ENCODE peak calls at places on chromosomes 4 and X, in seven cellular contexts. One of them, this sample, is unnamed.

GRCh38 chr4:113979157-113979972 is at the start of gene ARSJ:
- DNase-seq in activated CD4-positive, alpha-beta T cell treated with anti-CD3 and anti-CD28 coated beads, Interleukin-2, amount 50 U/mL, for 48 hours: peak
- DNase-seq in NCI-H1048: no peak
- DNase-seq in naive thymus-derived CD4-positive, alpha-beta T cell: peak
- DNase-seq in nephron progenitor cell: peak
- DNase-seq in cardiac muscle cell: peak
- DNase-seq in anterior cingulate cortex: peak
- DNase-seq in this sample: peak

GRCh38 chrX:70436380-70436779 is 8.3 kb upstream of the DLG3 start:
- DNase-seq in naive thymus-derived CD4-positive, alpha-beta T cell: no peak
- DNase-seq in NCI-H1048: no peak
- DNase-seq in anterior cingulate cortex: no peak
- DNase-seq in activated CD4-positive, alpha-beta T cell treated with anti-CD3 and anti-CD28 coated beads, Interleukin-2, amount 50 U/mL, for 48 hours: no peak
- DNase-seq in nephron progenitor cell: peak
- DNase-seq in cardiac muscle cell: peak
- DNase-seq in this sample: no peak

GRCh38 chr4:122930877-122931276 is 8.5 kb upstream of the NUDT6 start:
- DNase-seq in naive thymus-derived CD4-positive, alpha-beta T cell: no peak
- DNase-seq in anterior cingulate cortex: no peak
- DNase-seq in activated CD4-positive, alpha-beta T cell treated with anti-CD3 and anti-CD28 coated beads, Interleukin-2, amount 50 U/mL, for 48 hours: no peak
- DNase-seq in nephron progenitor cell: no peak
- DNase-seq in NCI-H1048: peak
- DNase-seq in cardiac muscle cell: peak
- DNase-seq in this sample: no peak

GRCh38 chr4:80897537-80898303 is 132.8 kb upstream of the BMP3 start:
- DNase-seq in NCI-H1048: no peak
- DNase-seq in activated CD4-positive, alpha-beta T cell treated with anti-CD3 and anti-CD28 coated beads, Interleukin-2, amount 50 U/mL, for 48 hours: no peak
- DNase-seq in cardiac muscle cell: no peak
- DNase-seq in nephron progenitor cell: no peak
- DNase-seq in anterior cingulate cortex: no peak
- DNase-seq in naive thymus-derived CD4-positive, alpha-beta T cell: no peak
- DNase-seq in this sample: no peak

GRCh38 chrX:9604111-9604907 is 139.5 kb downstream of the TBL1X start:
- DNase-seq in activated CD4-positive, alpha-beta T cell treated with anti-CD3 and anti-CD28 coated beads, Interleukin-2, amount 50 U/mL, for 48 hours: no peak
- DNase-seq in NCI-H1048: no peak
- DNase-seq in nephron progenitor cell: no peak
- DNase-seq in cardiac muscle cell: no peak
- DNase-seq in anterior cingulate cortex: peak
- DNase-seq in naive thymus-derived CD4-positive, alpha-beta T cell: no peak
- DNase-seq in this sample: peak

GRCh38 chr4:23814606-23815005 is 75.2 kb downstream of the PPARGC1A start:
- DNase-seq in NCI-H1048: no peak
- DNase-seq in anterior cingulate cortex: no peak
- DNase-seq in nephron progenitor cell: no peak
- DNase-seq in naive thymus-derived CD4-positive, alpha-beta T cell: no peak
- DNase-seq in cardiac muscle cell: no peak
- DNase-seq in activated CD4-positive, alpha-beta T cell treated with anti-CD3 and anti-CD28 coated beads, Interleukin-2, amount 50 U/mL, for 48 hours: no peak
- DNase-seq in this sample: peak

GRCh38 chr4:5651089-5651488 is 57.3 kb downstream of the EVC2 start:
- DNase-seq in anterior cingulate cortex: no peak
- DNase-seq in naive thymus-derived CD4-positive, alpha-beta T cell: no peak
- DNase-seq in NCI-H1048: no peak
- DNase-seq in cardiac muscle cell: no peak
- DNase-seq in nephron progenitor cell: no peak
- DNase-seq in activated CD4-positive, alpha-beta T cell treated with anti-CD3 and anti-CD28 coated beads, Interleukin-2, amount 50 U/mL, for 48 hours: no peak
- DNase-seq in this sample: no peak

GRCh38 chr4:41525129-41525528 is 12.8 kb upstream of the LIMCH1 start:
- DNase-seq in activated CD4-positive, alpha-beta T cell treated with anti-CD3 and anti-CD28 coated beads, Interleukin-2, amount 50 U/mL, for 48 hours: no peak
- DNase-seq in naive thymus-derived CD4-positive, alpha-beta T cell: no peak
- DNase-seq in NCI-H1048: no peak
- DNase-seq in cardiac muscle cell: peak
- DNase-seq in anterior cingulate cortex: no peak
- DNase-seq in nephron progenitor cell: no peak
- DNase-seq in this sample: no peak

GRCh38 chr4:39539026-39539690 is 11.9 kb upstream of the UGDH start:
- DNase-seq in activated CD4-positive, alpha-beta T cell treated with anti-CD3 and anti-CD28 coated beads, Interleukin-2, amount 50 U/mL, for 48 hours: no peak
- DNase-seq in naive thymus-derived CD4-positive, alpha-beta T cell: no peak
- DNase-seq in NCI-H1048: no peak
- DNase-seq in nephron progenitor cell: peak
- DNase-seq in anterior cingulate cortex: no peak
- DNase-seq in cardiac muscle cell: no peak
- DNase-seq in this sample: no peak

GRCh38 chrX:101550825-101551767 is 749 bp downstream of the ARMCX1 start:
- DNase-seq in anterior cingulate cortex: peak
- DNase-seq in NCI-H1048: no peak
- DNase-seq in activated CD4-positive, alpha-beta T cell treated with anti-CD3 and anti-CD28 coated beads, Interleukin-2, amount 50 U/mL, for 48 hours: peak
- DNase-seq in nephron progenitor cell: peak
- DNase-seq in cardiac muscle cell: peak
- DNase-seq in naive thymus-derived CD4-positive, alpha-beta T cell: no peak
- DNase-seq in this sample: peak

GRCh38 chrX:150913511-150913910 is 15.0 kb upstream of the CD99L2 start:
- DNase-seq in NCI-H1048: no peak
- DNase-seq in cardiac muscle cell: no peak
- DNase-seq in activated CD4-positive, alpha-beta T cell treated with anti-CD3 and anti-CD28 coated beads, Interleukin-2, amount 50 U/mL, for 48 hours: no peak
- DNase-seq in anterior cingulate cortex: no peak
- DNase-seq in naive thymus-derived CD4-positive, alpha-beta T cell: no peak
- DNase-seq in nephron progenitor cell: no peak
- DNase-seq in this sample: no peak

GRCh38 chr4:150229538-150229937 is 151.3 kb downstream of the DCLK2 start:
- DNase-seq in NCI-H1048: peak
- DNase-seq in naive thymus-derived CD4-positive, alpha-beta T cell: no peak
- DNase-seq in nephron progenitor cell: no peak
- DNase-seq in cardiac muscle cell: no peak
- DNase-seq in anterior cingulate cortex: no peak
- DNase-seq in activated CD4-positive, alpha-beta T cell treated with anti-CD3 and anti-CD28 coated beads, Interleukin-2, amount 50 U/mL, for 48 hours: no peak
- DNase-seq in this sample: no peak

GRCh38 chr4:54433686-54434085 is 204.6 kb downstream of the PDGFRA start:
- DNase-seq in NCI-H1048: no peak
- DNase-seq in cardiac muscle cell: no peak
- DNase-seq in nephron progenitor cell: no peak
- DNase-seq in naive thymus-derived CD4-positive, alpha-beta T cell: no peak
- DNase-seq in anterior cingulate cortex: no peak
- DNase-seq in activated CD4-positive, alpha-beta T cell treated with anti-CD3 and anti-CD28 coated beads, Interleukin-2, amount 50 U/mL, for 48 hours: no peak
- DNase-seq in this sample: no peak

GRCh38 chr4:26404597-26405323 is 83.9 kb downstream of the RBPJ start:
- DNase-seq in activated CD4-positive, alpha-beta T cell treated with anti-CD3 and anti-CD28 coated beads, Interleukin-2, amount 50 U/mL, for 48 hours: no peak
- DNase-seq in NCI-H1048: no peak
- DNase-seq in anterior cingulate cortex: no peak
- DNase-seq in nephron progenitor cell: no peak
- DNase-seq in naive thymus-derived CD4-positive, alpha-beta T cell: no peak
- DNase-seq in cardiac muscle cell: no peak
- DNase-seq in this sample: no peak

This sample was measured in AG20443.